ENCODE peak calls at places on chromosome 7, in six cellular contexts. P is HepG2, H is HCT116, U is H1, Q is K562, I is GM12878. E is an unnamed sample.

GRCh38 chr7:100472854-100473499 is 6.0 kb downstream of the TSC22D4 start:
- DNase-seq in P (no peak), H (no peak), U (no peak), Q (peak), I (no peak), E (no peak)

GRCh38 chr7:132771301-132771730 is 195.0 kb upstream of the PLXNA4 start:
- DNase-seq in P (no peak), H (no peak), U (no peak), Q (no peak), I (no peak), E (no peak)

GRCh38 chr7:39624202-39624807 is 933 bp downstream of the RALA start:
- DNase-seq in P (no peak), H (no peak), U (no peak), Q (no peak), I (no peak), E (no peak)

GRCh38 chr7:27148031-27148775 is 629 bp upstream of the HOXA6 start:
- DNase-seq in P (no peak), H (no peak), U (peak), Q (no peak), I (no peak), E (no peak)

GRCh38 chr7:88338521-88338920 is 31.8 kb upstream of the STEAP4 start:
- DNase-seq in P (no peak), H (no peak), U (no peak), Q (no peak), I (no peak), E (no peak)

GRCh38 chr7:142616121-142616643 is 133.1 kb upstream of the PRSS1 start:
- DNase-seq in P (no peak), H (no peak), U (no peak), Q (no peak), I (no peak), E (no peak)

GRCh38 chr7:38775503-38775902 is 133.5 kb downstream of the VPS41 start:
- DNase-seq in P (no peak), H (no peak), U (no peak), Q (no peak), I (no peak), E (no peak)

GRCh38 chr7:125529237-125529636 is 599.6 kb upstream of the POT1 start:
- DNase-seq in P (no peak), H (no peak), U (no peak), Q (no peak), I (no peak), E (no peak)

GRCh38 chr7:5064391-5065106 is 18.9 kb downstream of the RBAK start:
- DNase-seq in P (no peak), H (no peak), U (no peak), Q (no peak), I (no peak), E (no peak)

GRCh38 chr7:127782550-127783266 is 130.7 kb downstream of the SND1 start:
- DNase-seq in P (no peak), H (no peak), U (no peak), Q (no peak), I (no peak), E (no peak)

GRCh38 chr7:155333346-155334234 is 35.9 kb downstream of the INSIG1 start:
- DNase-seq in P (no peak), H (no peak), U (no peak), Q (no peak), I (no peak), E (no peak)

GRCh38 chr7:2523941-2524807 is 4.6 kb downstream of the LFNG start:
- DNase-seq in P (peak), H (peak), U (peak), Q (peak), I (no peak), E (no peak)

GRCh38 chr7:45082031-45082830 is 6.5 kb downstream of the NACAD start:
- DNase-seq in P (no peak), H (no peak), U (no peak), Q (no peak), I (no peak), E (no peak)

GRCh38 chr7:78191475-78192079 is 393.0 kb downstream of the PHTF2 start:
- DNase-seq in P (no peak), H (no peak), U (no peak), Q (no peak), I (no peak), E (no peak)

GRCh38 chr7:22346383-22347107 is 10.4 kb downstream of the RAPGEF5 start:
- DNase-seq in P (peak), H (no peak), U (no peak), Q (no peak), I (no peak), E (no peak)

GRCh38 chr7:110944966-110945644 is 145.8 kb upstream of the LRRN3 start:
- DNase-seq in P (no peak), H (no peak), U (no peak), Q (no peak), I (no peak), E (no peak)

GRCh38 chr7:55622241-55622835 is 50.0 kb upstream of the VOPP1 start:
- DNase-seq in P (no peak), H (no peak), U (no peak), Q (no peak), I (no peak), E (no peak)

GRCh38 chr7:130982160-130982638 is 248.2 kb upstream of the KLF14 start:
- DNase-seq in P (peak), H (no peak), U (no peak), Q (peak), I (no peak), E (peak)

GRCh38 chr7:148110097-148110868 is 480.3 kb upstream of the C7orf33 start:
- DNase-seq in P (peak), H (no peak), U (no peak), Q (no peak), I (no peak), E (no peak)

GRCh38 chr7:76125560-76125959 is 76.1 kb upstream of the SRRM3 start:
- DNase-seq in P (no peak), H (no peak), U (no peak), Q (no peak), I (no peak), E (no peak)

GRCh38 chr7:110754649-110755048 is 336.3 kb upstream of the LRRN3 start:
- DNase-seq in P (no peak), H (no peak), U (no peak), Q (no peak), I (no peak), E (no peak)

GRCh38 chr7:144786522-144786921 is 49.3 kb downstream of the TPK1 start:
- DNase-seq in P (no peak), H (peak), U (no peak), Q (no peak), I (no peak), E (no peak)

GRCh38 chr7:136326045-136326610 is 349.0 kb upstream of the MTPN start:
- DNase-seq in P (no peak), H (no peak), U (no peak), Q (no peak), I (no peak), E (no peak)

GRCh38 chr7:132065193-132065972 is 509.0 kb upstream of the PODXL start:
- DNase-seq in P (no peak), H (peak), U (no peak), Q (no peak), I (no peak), E (peak)

GRCh38 chr7:17342726-17343125 is 44.3 kb downstream of the AHR start:
- DNase-seq in P (no peak), H (no peak), U (no peak), Q (no peak), I (no peak), E (no peak)

GRCh38 chr7:47153076-47153475 is 428.8 kb downstream of the TNS3 start:
- DNase-seq in P (peak), H (no peak), U (no peak), Q (no peak), I (no peak), E (no peak)

GRCh38 chr7:139476139-139476538 is 7.3 kb downstream of the KLRG2 start:
- DNase-seq in P (no peak), H (no peak), U (no peak), Q (no peak), I (no peak), E (no peak)

GRCh38 chr7:139476891-139477290 is 6.6 kb downstream of the KLRG2 start:
- DNase-seq in P (no peak), H (no peak), U (no peak), Q (no peak), I (no peak), E (no peak)

GRCh38 chr7:139471740-139472353 is 11.6 kb downstream of the KLRG2 start:
- DNase-seq in P (peak), H (no peak), U (no peak), Q (peak), I (no peak), E (no peak)
- TF ChIP-seq ZNF274 in P (no peak), H (no peak), U (no peak), Q (no peak), I (no peak), E (no peak)

DNA sequence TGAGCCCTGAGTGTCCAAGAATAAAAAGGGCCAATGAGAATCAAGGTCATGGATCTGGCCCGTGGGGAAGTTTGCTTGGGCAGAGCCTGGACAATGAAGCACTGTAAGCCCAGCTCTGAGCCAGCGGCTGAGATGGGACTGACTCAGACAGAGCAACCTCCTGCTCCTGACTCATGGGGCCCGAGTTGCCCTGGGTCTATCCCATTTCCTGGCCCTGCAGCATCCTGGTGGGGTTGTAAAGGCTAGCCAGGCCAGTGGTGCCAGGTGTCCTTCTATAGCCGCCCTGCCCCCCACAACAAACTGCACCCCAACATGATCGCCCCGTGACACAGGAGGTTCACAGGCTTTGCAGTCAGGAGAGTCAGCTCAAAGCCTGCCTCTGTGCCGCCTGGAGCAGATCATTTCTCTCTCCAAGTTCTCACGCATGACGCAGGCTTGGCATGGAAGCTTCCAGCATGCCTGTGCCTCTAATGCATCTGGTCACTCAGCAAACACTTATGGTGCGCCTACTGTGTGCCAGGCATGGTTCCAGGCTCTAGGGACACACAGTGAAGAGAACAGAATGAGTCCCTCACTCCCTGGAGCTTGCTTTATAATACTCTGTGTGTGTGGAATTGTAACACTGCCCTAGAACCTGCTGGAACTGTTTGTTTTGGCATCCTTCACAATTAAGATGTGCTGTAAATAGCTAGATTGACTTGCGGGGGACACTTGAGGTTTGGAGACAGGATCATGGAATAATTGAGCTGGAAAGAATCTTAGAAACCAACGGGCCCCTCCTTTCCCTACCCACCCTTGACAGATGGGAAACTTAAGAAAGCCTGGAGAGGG is 4.9 kb upstream of the MYH16 start:
- DNase-seq in P (peak), H (peak), U (no peak), Q (no peak), I (no peak), E (no peak)
- H3K9ac ChIP-seq in P (no peak), H (peak), U (no peak), Q (no peak), I (no peak), E (no peak)

DNA sequence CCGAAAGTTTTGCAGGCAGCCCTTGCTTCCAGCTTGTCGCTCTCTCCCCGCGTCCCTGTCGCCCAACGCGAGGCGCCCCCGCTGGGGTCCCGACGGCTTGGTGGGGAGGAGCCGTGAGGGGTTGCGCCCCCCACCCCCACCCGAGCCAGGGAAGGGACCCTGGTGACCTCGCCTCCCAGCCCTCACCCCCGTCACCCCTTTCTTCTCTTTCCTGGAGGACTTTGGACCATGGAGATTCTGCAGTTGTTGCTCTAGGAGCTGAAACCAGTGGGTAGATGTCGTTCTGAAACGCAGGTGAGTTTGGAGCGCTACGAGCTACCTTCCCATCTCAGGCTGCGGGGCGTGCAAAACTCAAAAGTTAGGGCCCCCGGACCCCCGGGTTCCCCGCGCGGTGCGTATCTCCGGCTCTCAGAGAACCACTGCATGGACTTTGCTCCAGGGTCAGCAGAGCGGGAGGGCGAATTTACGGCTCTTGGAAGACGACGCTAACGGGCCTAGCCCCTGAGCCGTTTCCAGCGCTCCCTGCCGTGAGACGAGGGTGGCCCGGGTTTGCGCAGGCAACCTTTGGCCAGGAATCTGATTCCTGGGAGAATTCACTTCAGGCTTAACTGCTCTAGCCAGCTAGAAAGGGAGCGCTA is 684 bp upstream of the ATXN7L1 start:
- DNase-seq in P (peak), H (peak), U (peak), Q (peak), I (no peak), E (peak)
- TF ChIP-seq ZNF274 in P (no peak), H (no peak), U (no peak), Q (no peak), I (no peak), E (no peak)

DNA sequence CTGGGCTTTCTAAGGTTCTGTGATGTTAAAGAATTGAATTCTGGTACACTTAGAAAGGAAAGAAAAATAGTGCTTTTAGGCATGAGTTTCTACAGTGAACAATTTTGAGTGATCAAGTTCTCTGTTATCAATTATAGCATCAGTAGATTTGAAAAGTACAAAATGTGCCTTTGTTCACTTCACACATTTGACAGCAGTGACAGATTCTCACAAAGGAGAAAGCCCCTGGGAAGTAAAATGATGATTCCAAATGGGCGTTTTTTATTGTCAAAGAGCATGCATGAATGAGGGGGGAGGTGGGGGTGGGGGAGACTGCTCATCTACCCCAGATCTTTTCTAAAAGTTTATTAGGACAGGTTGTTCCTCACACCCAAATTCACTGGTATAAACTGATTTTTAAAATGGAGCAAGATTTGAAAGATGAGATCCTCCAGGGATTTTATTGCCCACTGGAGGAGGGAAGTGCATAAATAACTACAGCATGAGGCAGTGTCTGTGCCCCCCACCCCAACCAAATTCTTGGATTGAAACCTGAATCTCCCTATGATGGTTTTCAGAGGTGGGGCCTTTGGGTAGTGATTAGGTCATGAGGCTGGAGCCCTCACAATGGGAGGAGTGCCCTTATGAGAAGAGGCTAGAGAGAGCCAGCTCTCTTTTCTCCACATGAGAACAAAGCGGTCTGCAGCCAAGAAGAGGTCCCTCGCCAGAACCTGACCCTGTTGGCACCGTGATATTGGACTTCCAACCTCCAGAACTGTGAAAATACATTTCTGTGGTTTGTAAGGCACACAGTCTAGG is 79.5 kb downstream of the AOAH start:
- DNase-seq in P (no peak), H (no peak), U (no peak), Q (no peak), I (no peak), E (no peak)
- H3K9ac ChIP-seq in P (no peak), H (no peak), U (no peak), Q (no peak), I (no peak), E (no peak)

DNA sequence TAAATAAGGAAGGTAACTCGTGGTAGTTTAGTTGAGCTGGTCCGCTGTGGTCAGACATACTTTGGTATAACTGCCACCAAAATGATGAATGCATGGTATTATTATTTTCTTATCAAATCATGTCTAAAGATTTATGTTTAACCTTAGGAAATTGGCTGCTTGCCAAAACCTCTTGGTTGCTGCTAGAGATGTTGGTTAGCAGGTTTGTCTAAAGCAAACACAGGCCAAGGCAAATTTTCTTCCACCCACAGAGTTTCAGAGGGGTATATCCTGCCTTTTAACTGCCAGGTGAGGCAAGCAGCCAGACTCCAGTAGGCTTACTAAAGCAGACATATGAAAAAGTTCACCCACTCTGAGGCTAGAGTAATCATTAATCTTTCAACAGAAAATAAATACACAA is 101.4 kb downstream of the SEMA3E start:
- DNase-seq in P (no peak), H (peak), U (no peak), Q (no peak), I (peak), E (no peak)
- TF ChIP-seq ZNF274 in P (no peak), H (no peak), U (no peak), Q (no peak), I (no peak), E (no peak)

DNA sequence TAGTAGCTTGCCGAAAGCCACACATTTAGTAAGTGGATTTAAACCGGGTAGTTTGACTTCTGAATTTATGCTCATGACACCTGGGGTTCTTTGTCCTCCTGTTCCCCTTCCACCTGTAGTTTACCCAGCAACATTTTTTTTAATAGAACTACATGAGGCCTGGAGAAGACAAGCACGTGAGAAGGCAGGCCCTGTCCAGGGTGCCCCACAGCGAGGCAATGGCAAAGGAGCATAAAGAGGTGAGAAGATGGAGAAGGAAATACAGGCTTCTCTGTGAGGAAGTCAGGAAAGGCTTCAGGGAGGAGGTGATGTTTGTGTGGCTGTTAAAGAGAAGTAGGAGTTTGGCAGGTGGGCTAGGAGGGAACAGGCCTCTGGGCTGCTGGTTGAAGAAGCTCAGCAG is 50.3 kb upstream of the LAMB1 start:
- DNase-seq in P (no peak), H (no peak), U (no peak), Q (no peak), I (no peak), E (no peak)
- H3K9ac ChIP-seq in P (no peak), H (no peak), U (no peak), Q (no peak), I (no peak), E (no peak)

E was measured in NT2/D1.